ENCODE peak calls at places on chromosomes 16 and 17, in ten cellular contexts. K, G, D, T, Q, B, N, W, H and X are unnamed samples. For H3K9me3, the result is how much of the 10 kb centered on the place peaks cover.

GRCh38 chr16:66840883-66841282 is 3.3 kb upstream of the CA7 start:
- DNase-seq in D (no peak), T (no peak), K (no peak), G (no peak), W (no peak), Q (no peak), B (no peak), H (no peak), N (no peak), X (no peak)

GRCh38 chr17:62134397-62134796 is 69.3 kb upstream of the MED13 start:
- DNase-seq in N (no peak), D (no peak), K (no peak), B (no peak), Q (no peak), H (no peak), W (no peak), G (no peak), T (no peak), X (no peak)

GRCh38 chr17:33725675-33726271 is 432.7 kb upstream of the ASIC2 start:
- DNase-seq in T (peak), Q (peak), D (peak), K (no peak), B (peak), N (no peak), G (no peak), W (peak), H (peak), X (peak)

GRCh38 chr17:75844530-75845057 is 390 bp upstream of the UNC13D start:
- DNase-seq in K (peak), Q (no peak), T (no peak), H (no peak), W (no peak), D (peak), N (no peak), G (no peak), B (no peak), X (peak)

GRCh38 chr17:56594528-56595418 is 1.3 kb downstream of the NOG start:
- DNase-seq in W (no peak), B (no peak), N (no peak), T (peak), H (peak), D (peak), G (no peak), Q (no peak), K (no peak), X (peak)

GRCh38 chr17:38879878-38880727 is 10.2 kb downstream of the LASP1 start:
- DNase-seq in K (peak), H (no peak), Q (peak), W (peak), D (peak), T (peak), G (no peak), B (peak), N (no peak), X (peak)

GRCh38 chr16:66129196-66129595 is 237.3 kb upstream of the CDH5 start:
- DNase-seq in K (no peak), T (no peak), H (no peak), G (no peak), N (no peak), Q (no peak), D (no peak), W (no peak), B (no peak), X (no peak)

GRCh38 chr16:58329147-58329546 is 34.3 kb upstream of the PRSS54 start:
- DNase-seq in B (peak), T (no peak), D (no peak), N (no peak), Q (peak), K (no peak), W (no peak), H (no peak), G (no peak), X (peak)

GRCh38 chr17:705011-705410 is 9.6 kb downstream of the VPS53 start:
- DNase-seq in N (no peak), D (no peak), B (no peak), H (no peak), Q (no peak), K (no peak), G (no peak), W (no peak), T (no peak), X (no peak)

GRCh38 chr16:72848759-72849664 is 198.9 kb downstream of the ZFHX3 start:
- DNase-seq in H (no peak), B (peak), T (peak), D (peak), W (no peak), G (no peak), K (peak), N (no peak), Q (peak), X (peak)

GRCh38 chr17:28227278-28228108 is 91.5 kb upstream of the TMEM97 start:
- DNase-seq in N (no peak), T (peak), Q (peak), B (peak), K (peak), W (peak), H (no peak), D (peak), G (no peak), X (peak)

GRCh38 chr16:84489141-84489540 is 15.3 kb downstream of the MEAK7 start:
- DNase-seq in T (no peak), D (no peak), H (peak), K (no peak), Q (no peak), W (no peak), B (no peak), G (no peak), N (no peak), X (no peak)

GRCh38 chr17:55664287-55664686 is 58.4 kb downstream of the TMEM100 start:
- DNase-seq in B (no peak), T (no peak), H (no peak), Q (no peak), K (no peak), G (no peak), D (no peak), N (no peak), W (no peak), X (no peak)

GRCh38 chr16:88785106-88785924 is at the start of gene PIEZO1:
- DNase-seq in B (peak), Q (peak), K (peak), W (no peak), T (peak), H (peak), N (peak), G (no peak), D (peak), X (peak)

GRCh38 chr16:54927125-54928015 is 3.3 kb upstream of the IRX5 start:
- DNase-seq in Q (no peak), K (no peak), W (no peak), H (no peak), T (no peak), N (no peak), B (no peak), G (no peak), D (no peak), X (no peak)

GRCh38 chr17:80111702-80112470 is 10.5 kb downstream of the GAA start:
- DNase-seq in G (no peak), B (no peak), Q (no peak), W (no peak), H (no peak), D (no peak), N (no peak), K (peak), T (peak), X (peak)

GRCh38 chr17:29021251-29021650 is 15.4 kb upstream of the SEZ6 start:
- DNase-seq in N (no peak), H (no peak), G (no peak), Q (no peak), T (no peak), D (no peak), K (no peak), W (no peak), B (no peak), X (no peak)

GRCh38 chr17:3667366-3668278 is 756 bp downstream of the TAX1BP3 start:
- DNase-seq in T (peak), B (peak), D (peak), Q (peak), N (no peak), G (no peak), K (peak), W (no peak), H (no peak), X (peak)

GRCh38 chr17:75595284-75595918 is 7.8 kb downstream of the MYO15B start:
- DNase-seq in G (no peak), B (no peak), K (no peak), D (peak), W (no peak), T (no peak), Q (no peak), H (no peak), N (no peak), X (no peak)

GRCh38 chr17:60305141-60305540 is 86.8 kb downstream of the USP32 start:
- DNase-seq in T (no peak), Q (peak), D (no peak), K (no peak), W (no peak), H (peak), N (no peak), G (no peak), B (no peak), X (no peak)

GRCh38 chr17:1186923-1187771 is 7.4 kb upstream of the ABR start:
- DNase-seq in W (peak), H (peak), T (peak), D (peak), K (peak), B (peak), N (peak), Q (peak), G (peak), X (peak)

GRCh38 chr17:40287159-40287493 is 553 bp upstream of the CDC6 start:
- DNase-seq in N (no peak), H (no peak), W (no peak), Q (no peak), G (no peak), B (no peak), T (no peak), K (no peak), D (no peak), X (no peak)

GRCh38 chr17:17666111-17666714 is 15.0 kb upstream of the RAI1 start:
- DNase-seq in T (no peak), G (no peak), K (no peak), D (no peak), N (no peak), W (no peak), Q (peak), H (no peak), B (peak), X (peak)

GRCh38 chr17:17664073-17664470 is 17.2 kb upstream of the RAI1 start:
- DNase-seq in T (no peak), Q (no peak), G (no peak), N (no peak), H (no peak), W (no peak), B (no peak), K (peak), D (no peak), X (no peak)

GRCh38 chr17:17663160-17664072 is 17.8 kb upstream of the RAI1 start:
- DNase-seq in T (peak), D (peak), B (peak), W (peak), G (no peak), Q (peak), H (peak), N (peak), K (peak), X (peak)

GRCh38 chr17:17667231-17667630 is 14.0 kb upstream of the RAI1 start:
- DNase-seq in Q (no peak), N (no peak), G (no peak), T (no peak), B (no peak), W (no peak), K (no peak), D (no peak), H (no peak), X (no peak)

GRCh38 chr17:17665255-17665654 is 16.0 kb upstream of the RAI1 start:
- DNase-seq in B (no peak), H (no peak), Q (no peak), G (no peak), N (no peak), W (no peak), D (no peak), K (no peak), T (no peak), X (peak)
- H3K9me3 ChIP-seq in B (under half), H (under half), Q (under half), G (under half), N (under half), W (under half), D (under half), K (under half), T (under half), X (under half)

DNA sequence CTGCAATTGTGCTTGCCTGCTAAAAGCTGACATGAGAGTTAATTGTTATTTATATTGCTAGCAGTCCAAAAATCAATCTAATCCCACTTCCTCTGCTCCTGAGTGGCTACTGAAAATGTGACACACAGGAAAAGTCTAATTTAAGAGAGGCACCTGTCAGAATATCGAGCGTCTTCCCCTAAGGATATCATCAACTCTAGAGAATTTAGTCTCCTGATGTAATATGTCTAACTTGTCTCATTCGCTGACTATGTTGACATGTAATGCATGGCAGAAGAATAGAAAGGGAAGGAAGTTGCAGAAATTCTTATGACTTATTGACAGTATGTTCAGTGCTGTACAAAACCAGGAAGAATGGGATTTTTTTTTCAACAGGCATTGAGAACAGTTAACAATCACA is 893.4 kb upstream of the CDH8 start:
- DNase-seq in W (no peak), G (no peak), D (no peak), N (no peak), K (no peak), B (no peak), H (no peak), T (no peak), Q (no peak), X (no peak)
- H3K9me3 ChIP-seq in W (under half), G (under half), D (under half), N (under half), K (under half), B (under half), H (under half), T (under half), Q (under half), X (under half)

GRCh38 chr16:3400779-3401688 is at the start of the genes ZNF174 and ZSCAN32:
- DNase-seq in K (peak), W (peak), Q (peak), B (peak), G (peak), H (peak), T (peak), N (peak), D (peak), X (peak)

GRCh38 chr16:3400446-3400778 is 392 bp downstream of the ZSCAN32 start:
- DNase-seq in W (no peak), K (no peak), H (no peak), Q (no peak), T (no peak), G (no peak), B (no peak), N (no peak), D (no peak), X (peak)

DNA sequence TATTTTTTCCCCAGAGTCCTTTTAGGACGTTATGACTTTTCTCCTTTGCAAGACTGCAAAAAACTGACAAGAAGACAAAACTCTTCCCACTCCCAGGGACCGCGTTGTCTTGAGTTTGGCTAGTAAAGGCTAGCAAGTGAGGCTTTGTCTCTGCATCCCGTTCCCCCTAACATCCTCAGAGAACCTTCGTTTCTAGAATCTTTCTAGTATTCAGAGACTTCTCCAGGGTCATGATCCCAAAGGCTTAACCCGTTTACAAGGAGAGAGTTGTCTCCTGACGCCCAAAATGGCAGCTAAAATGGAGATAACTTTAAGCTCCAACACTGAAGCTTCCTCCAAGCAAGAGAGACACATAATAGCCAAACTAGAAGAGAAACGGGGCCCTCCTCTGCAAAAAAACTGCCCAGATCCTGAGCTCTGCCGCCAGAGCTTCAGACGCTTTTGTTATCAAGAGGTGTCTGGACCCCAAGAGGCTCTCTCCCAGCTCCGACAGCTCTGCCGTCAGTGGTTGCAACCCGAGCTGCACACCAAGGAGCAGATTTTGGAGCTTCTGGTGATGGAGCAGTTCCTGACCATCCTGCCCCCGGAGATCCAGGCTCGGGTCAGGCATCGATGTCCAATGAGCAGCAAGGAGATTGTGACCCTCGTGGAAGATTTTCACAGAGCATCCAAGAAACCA is 843 bp downstream of the ZNF174 start:
- DNase-seq in G (no peak), N (no peak), D (no peak), Q (peak), H (peak), T (peak), W (no peak), B (peak), K (no peak), X (peak)
- H3K9me3 ChIP-seq in G (half or more), N (under half), D (under half), Q (under half), H (under half), T (half or more), W (under half), B (under half), K (under half), X (under half)

GRCh38 chr17:27078296-27078695 is 215.6 kb upstream of the WSB1 start:
- DNase-seq in Q (no peak), H (no peak), T (no peak), D (no peak), W (no peak), B (no peak), G (no peak), K (no peak), N (no peak), X (no peak)
- H3K9me3 ChIP-seq in Q (under half), H (under half), T (half or more), D (under half), W (under half), B (under half), G (under half), K (under half), N (under half), X (under half)

DNA sequence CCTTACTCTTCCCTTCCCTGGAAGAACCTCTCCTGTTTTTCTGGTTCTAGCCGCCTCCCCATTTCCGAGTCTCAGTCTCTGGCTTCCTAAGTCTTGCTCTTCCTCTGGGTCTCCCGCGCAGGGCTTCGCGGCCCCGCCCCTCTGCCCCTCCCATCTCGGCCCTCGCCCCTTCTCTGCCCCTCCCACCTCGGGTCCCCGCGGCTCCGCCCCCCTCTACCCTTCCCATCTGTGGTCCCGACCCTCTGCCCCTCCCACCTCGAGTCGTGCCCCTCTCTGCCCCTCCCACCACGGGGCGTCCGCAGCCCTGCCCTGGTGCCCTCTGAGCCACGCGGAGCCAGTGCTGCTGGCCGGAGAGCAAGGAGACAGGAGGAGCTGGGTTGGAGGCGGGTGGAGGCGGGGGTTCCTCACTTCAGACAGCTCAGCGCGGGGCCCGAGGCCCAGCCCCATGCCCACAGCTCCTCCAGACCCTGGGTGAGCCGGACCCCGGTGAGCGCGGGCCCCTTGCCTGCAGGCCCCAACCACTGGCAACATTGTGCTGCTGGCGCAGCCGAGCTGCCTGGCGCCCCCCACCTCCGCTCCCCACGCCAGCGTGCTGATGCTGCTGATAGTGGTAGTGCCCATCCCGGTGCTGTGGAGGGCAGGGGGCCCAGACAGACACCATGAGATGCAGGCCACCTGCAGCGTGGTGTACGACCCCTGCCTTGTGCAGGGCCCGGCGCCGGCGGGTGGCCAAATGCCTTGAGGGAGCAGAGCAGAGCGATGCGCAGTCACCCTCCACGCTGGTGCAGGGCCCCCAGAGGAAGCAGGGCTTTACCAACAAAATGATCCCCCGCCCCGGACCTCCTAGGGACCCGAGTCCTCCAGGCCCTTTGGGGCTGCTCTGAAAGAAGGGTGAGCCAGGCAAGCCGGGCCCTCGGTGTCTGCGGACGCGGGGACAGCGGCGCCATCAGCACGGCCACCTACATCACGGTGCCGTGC is 2115.3 kb downstream of the TP53TG3F start:
- DNase-seq in B (no peak), T (no peak), D (no peak), N (no peak), W (no peak), G (no peak), Q (no peak), K (peak), H (no peak), X (no peak)
- H3K9me3 ChIP-seq in B (under half), T (half or more), D (under half), N (under half), W (under half), G (under half), Q (under half), K (under half), H (under half), X (under half)

DNA sequence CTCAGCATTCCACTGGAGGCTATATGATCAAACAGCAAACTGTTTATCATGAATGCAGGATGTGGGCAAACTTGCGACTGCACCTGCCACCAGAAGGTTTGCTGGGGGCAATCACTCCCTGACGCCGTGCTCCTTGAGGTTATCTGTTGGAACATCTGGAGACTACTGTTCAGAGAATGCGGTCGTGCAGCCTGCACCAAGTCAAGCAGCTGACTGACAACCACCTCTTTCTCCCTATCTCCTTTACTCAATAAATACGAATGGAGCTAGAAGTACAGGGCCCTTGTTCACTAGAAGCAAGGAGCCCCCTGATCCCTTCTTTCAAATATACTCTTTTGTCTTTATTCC is 2101.2 kb downstream of the TP53TG3F start:
- DNase-seq in H (peak), G (no peak), W (no peak), K (no peak), D (no peak), N (no peak), B (no peak), Q (no peak), T (no peak), X (no peak)
- H3K9me3 ChIP-seq in H (under half), G (under half), W (under half), K (under half), D (under half), N (under half), B (under half), Q (under half), T (half or more), X (under half)

DNA sequence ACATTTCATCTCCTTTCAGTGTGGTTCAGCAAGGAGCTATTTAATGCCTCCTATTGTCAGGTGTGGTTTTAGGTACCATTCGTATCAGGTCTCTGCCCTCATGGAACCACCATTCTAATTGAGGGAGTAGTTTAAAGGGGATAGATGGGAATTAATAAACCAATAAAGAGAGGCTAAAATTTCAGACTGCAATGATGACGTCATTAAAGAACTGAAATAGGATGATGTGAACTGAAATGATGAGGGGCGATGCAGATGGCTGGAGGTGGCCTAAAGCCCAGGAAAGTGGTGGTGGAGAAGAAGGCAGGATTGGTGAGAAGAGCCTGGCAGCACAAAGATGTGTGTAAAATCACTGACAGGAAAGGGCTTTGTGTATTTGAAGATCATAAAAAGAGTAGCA is 148.9 kb upstream of the RBFOX1 start:
- DNase-seq in T (no peak), Q (no peak), H (no peak), N (no peak), B (no peak), G (no peak), D (no peak), K (no peak), W (no peak), X (no peak)
- H3K9me3 ChIP-seq in T (under half), Q (under half), H (under half), N (under half), B (under half), G (under half), D (under half), K (under half), W (under half), X (under half)

GRCh38 chr16:62478903-62479458 is 442.7 kb upstream of the CDH8 start:
- DNase-seq in K (peak), H (no peak), Q (no peak), N (no peak), G (no peak), T (no peak), D (peak), B (no peak), W (no peak), X (no peak)
- H3K9me3 ChIP-seq in K (under half), H (under half), Q (under half), N (under half), G (under half), T (under half), D (under half), B (under half), W (under half), X (under half)

GRCh38 chr17:9772658-9773057 is 18.7 kb downstream of the DHRS7C start:
- DNase-seq in T (no peak), N (no peak), B (no peak), K (no peak), Q (no peak), W (no peak), H (no peak), D (no peak), G (no peak), X (no peak)
- H3K9me3 ChIP-seq in T (under half), N (under half), B (under half), K (under half), Q (under half), W (under half), H (under half), D (under half), G (under half), X (under half)